ENCODE peak calls at places on chromosomes 5 and 9, in ten cellular contexts. D is IMR-90, Y is foreskin fibroblast, O is psoas muscle, P is brain microvascular endothelial cell, B is OCI-LY7, R is gastrocnemius medialis, S is HL-60, U is breast epithelium, J is fibroblast of villous mesenchyme. Z is an unnamed sample.

GRCh38 chr5:172110921-172111873 is 76.8 kb downstream of the STK10 start:
- DNase-seq in J (peak), R (no peak), O (peak), S (peak), P (peak), B (peak), D (peak), Y (peak), U (no peak), Z (peak)

GRCh38 chr9:98970532-98971041 is 26.9 kb downstream of the COL15A1 start:
- DNase-seq in R (no peak), O (no peak), P (no peak), J (no peak), U (no peak), S (no peak), Y (no peak), D (peak), B (no peak), Z (no peak)

GRCh38 chr9:104850771-104851170 is 77.2 kb downstream of the ABCA1 start:
- DNase-seq in B (no peak), O (no peak), P (no peak), J (no peak), S (no peak), D (peak), R (no peak), U (no peak), Y (no peak), Z (no peak)

GRCh38 chr5:52798952-52799351 is 11.2 kb downstream of the ITGA1 start:
- DNase-seq in O (no peak), Y (no peak), P (no peak), R (no peak), U (no peak), B (peak), J (no peak), D (no peak), S (no peak), Z (no peak)

GRCh38 chr5:83524345-83524744 is 52.8 kb downstream of the VCAN start:
- DNase-seq in O (no peak), S (no peak), R (no peak), D (no peak), P (no peak), B (no peak), J (no peak), Y (no peak), U (no peak), Z (no peak)

GRCh38 chr5:126403871-126404270 is 19.3 kb upstream of the GRAMD2B start:
- DNase-seq in B (no peak), J (no peak), R (no peak), S (no peak), D (peak), O (no peak), U (no peak), P (no peak), Y (no peak), Z (peak)

GRCh38 chr9:129665008-129665771 is at the start of gene PRRX2:
- DNase-seq in S (no peak), Y (peak), U (no peak), D (peak), P (no peak), O (no peak), B (no peak), J (no peak), R (no peak), Z (no peak)

GRCh38 chr9:122642226-122642625 is 15.2 kb downstream of the OR1B1 start:
- DNase-seq in J (no peak), O (no peak), R (no peak), P (no peak), U (no peak), D (no peak), B (no peak), S (no peak), Y (no peak), Z (no peak)

GRCh38 chr9:102054811-102055210 is 316.4 kb upstream of the GRIN3A start:
- DNase-seq in R (no peak), J (no peak), S (no peak), B (no peak), P (no peak), D (no peak), U (no peak), O (no peak), Y (no peak), Z (no peak)

DNA sequence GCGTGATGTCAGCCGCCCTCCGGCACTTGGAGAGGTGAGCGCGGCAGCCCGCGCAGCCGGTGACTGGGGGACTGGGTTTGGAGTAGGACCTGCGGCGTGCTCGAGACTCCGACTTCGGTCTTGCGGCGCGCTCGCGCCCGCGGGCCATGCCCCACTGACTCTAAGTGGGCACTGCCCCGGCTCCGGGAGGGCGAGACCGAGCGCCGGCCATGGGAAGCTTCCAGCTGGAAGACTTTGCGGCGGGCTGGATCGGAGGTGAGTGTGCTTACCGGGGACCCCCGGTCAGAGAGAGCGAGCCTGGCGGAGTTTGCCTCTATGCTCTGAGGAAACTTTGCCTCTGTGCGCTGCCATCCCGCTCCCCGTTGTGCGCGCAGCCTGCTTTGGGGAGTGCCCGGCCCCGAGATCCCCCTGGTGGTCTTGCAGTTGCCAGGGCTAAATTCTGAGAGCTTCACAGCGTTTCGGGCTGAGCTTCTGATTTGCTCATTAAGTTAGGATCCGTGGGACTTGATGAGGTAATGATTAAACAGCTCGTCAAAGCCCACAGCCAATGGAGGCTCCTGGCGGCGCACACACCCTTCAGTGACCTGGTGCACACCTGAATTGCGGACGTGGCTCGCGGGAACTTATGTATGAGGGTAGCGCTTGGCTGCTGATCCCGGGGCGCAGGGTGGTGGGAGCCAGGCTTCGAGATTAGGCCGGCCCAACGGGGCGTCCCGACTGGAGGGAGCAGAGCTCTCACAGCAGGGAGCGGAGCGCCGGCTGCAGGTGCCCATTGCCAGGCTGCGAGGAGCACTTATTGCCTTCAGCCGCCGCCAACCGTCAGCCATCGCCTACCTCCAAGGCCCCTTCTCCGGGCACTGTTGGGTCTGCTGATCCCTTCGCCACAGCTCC is at the start of gene SLC25A48:
- DNase-seq in U (no peak), P (no peak), Y (no peak), J (no peak), S (no peak), R (peak), D (peak), O (peak), B (no peak), Z (peak)
- TF ChIP-seq CTCF in U (no peak), P (no peak), Y (no peak), J (no peak), S (no peak), R (no peak), D (peak), O (peak), B (peak), Z (no peak)

DNA sequence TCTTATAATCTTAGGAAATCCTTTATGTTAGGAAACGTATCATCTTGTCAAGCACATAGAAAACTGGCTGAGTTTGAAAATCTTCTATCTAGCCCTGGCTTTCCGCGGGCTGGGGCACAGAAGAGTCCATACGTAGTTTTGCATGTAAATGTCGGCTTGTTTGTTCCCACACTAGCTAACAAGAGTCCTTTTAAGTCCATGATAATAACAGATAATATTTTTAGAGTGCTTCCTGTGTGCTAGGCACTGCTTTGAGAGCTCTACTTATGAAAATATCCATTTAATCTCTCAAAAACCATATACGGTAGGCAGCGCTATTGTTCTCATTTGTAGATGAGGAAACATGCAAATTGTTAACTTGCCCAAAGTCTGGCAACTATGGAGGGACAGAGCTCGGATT is 40.5 kb downstream of the FYB1 start:
- DNase-seq in B (no peak), D (no peak), Y (no peak), J (no peak), S (no peak), U (no peak), P (no peak), R (no peak), O (no peak), Z (no peak)
- H3K4me3 ChIP-seq in B (no peak), D (no peak), Y (no peak), J (no peak), S (no peak), U (no peak), P (no peak), R (no peak), O (no peak), Z (no peak)

GRCh38 chr5:130545291-130545690 is 619.8 kb downstream of the HINT1 start:
- DNase-seq in O (no peak), J (no peak), S (no peak), U (no peak), R (no peak), P (no peak), D (no peak), Y (no peak), B (no peak), Z (no peak)
- TF ChIP-seq CTCF in O (no peak), J (no peak), S (no peak), U (no peak), R (no peak), P (no peak), D (no peak), Y (no peak), B (no peak), Z (no peak)

GRCh38 chr5:121918238-121918637 is 43.5 kb upstream of the SRFBP1 start:
- DNase-seq in D (no peak), U (no peak), R (no peak), Y (no peak), P (no peak), J (no peak), B (no peak), S (no peak), O (no peak), Z (no peak)
- H3K4me3 ChIP-seq in D (no peak), U (no peak), R (no peak), Y (no peak), P (no peak), J (no peak), B (no peak), S (no peak), O (no peak), Z (no peak)

GRCh38 chr5:95053253-95053652 is 231.6 kb downstream of the MCTP1 start:
- DNase-seq in P (no peak), J (no peak), O (no peak), Y (no peak), S (no peak), U (no peak), B (no peak), R (no peak), D (no peak), Z (no peak)
- TF ChIP-seq CTCF in P (no peak), J (no peak), O (no peak), Y (no peak), S (no peak), U (no peak), B (no peak), R (no peak), D (no peak), Z (no peak)

DNA sequence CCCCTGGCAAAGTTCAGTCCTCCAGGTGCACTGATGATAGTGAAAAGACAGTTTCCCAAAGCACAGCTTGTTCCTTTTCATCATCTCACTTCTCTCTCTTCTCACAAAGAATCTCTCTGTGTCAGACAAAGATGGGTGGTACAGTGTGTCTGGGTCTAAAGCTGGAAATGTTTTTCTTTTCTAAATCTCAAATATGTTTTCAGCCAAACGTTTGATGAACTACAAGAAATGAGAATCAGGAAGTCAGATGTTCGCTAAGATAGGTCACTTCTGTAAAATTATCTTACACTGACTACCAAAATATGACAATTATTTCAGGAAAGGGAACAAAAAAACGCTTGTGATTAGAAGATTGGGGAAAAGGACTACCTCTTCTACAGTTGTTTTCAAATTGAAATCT is 708.8 kb downstream of the PTPRD start:
- DNase-seq in U (no peak), J (no peak), B (peak), Y (no peak), R (no peak), O (no peak), S (no peak), D (no peak), P (no peak), Z (no peak)
- H3K4me3 ChIP-seq in U (no peak), J (no peak), B (peak), Y (no peak), R (no peak), O (no peak), S (no peak), D (no peak), P (no peak), Z (no peak)

GRCh38 chr5:16931334-16932110 is 4.6 kb downstream of the MYO10 start:
- DNase-seq in J (no peak), Y (no peak), S (no peak), U (no peak), P (no peak), O (no peak), D (no peak), R (no peak), B (no peak), Z (no peak)
- TF ChIP-seq CTCF in J (no peak), Y (no peak), S (no peak), U (no peak), P (peak), O (no peak), D (no peak), R (peak), B (no peak), Z (no peak)

Z was measured in cardiac fibroblast.